ENCODE peak calls at places on chromosomes 3 and 15, in eight cellular contexts. A, E, Z, I, S, H, R and Q are unnamed samples.

GRCh38 chr3:117063910-117064309 is 354.3 kb downstream of the TUSC7 start:
- DNase-seq in A (peak; percentile 4), E (no peak), Z (no peak), I (no peak), S (no peak), H (no peak), R (peak; percentile 15), Q (no peak)

GRCh38 chr3:4802903-4803302 is 176.3 kb upstream of the BHLHE40 start:
- DNase-seq in A (no peak), E (no peak), Z (no peak), I (no peak), S (no peak), H (no peak), R (no peak), Q (no peak)

GRCh38 chr3:184604039-184604955 is 42.7 kb downstream of the EPHB3 start:
- DNase-seq in A (peak; percentile 24), E (peak; percentile 85), Z (no peak), I (no peak), S (peak; percentile 59), H (peak; percentile 82), R (no peak), Q (no peak)

GRCh38 chr3:63470745-63471144 is 181.7 kb upstream of the SNTN start:
- DNase-seq in A (no peak), E (no peak), Z (no peak), I (no peak), S (no peak), H (no peak), R (no peak), Q (no peak)

GRCh38 chr3:113698891-113699465 is 2.5 kb upstream of the USF3 start:
- DNase-seq in A (peak; percentile 35), E (peak; percentile 64), Z (no peak), I (no peak), S (peak; percentile 75), H (peak; percentile 14), R (no peak), Q (peak; percentile 66)

GRCh38 chr3:127135241-127136023 is 57.5 kb upstream of the PRR23E start:
- DNase-seq in A (peak; percentile 32), E (no peak), Z (no peak), I (no peak), S (peak; percentile 48), H (peak; percentile 55), R (no peak), Q (no peak)

GRCh38 chr3:178382388-178383061 is 153.7 kb upstream of the KCNMB2 start:
- DNase-seq in A (peak; percentile 85), E (no peak), Z (no peak), I (no peak), S (no peak), H (no peak), R (peak; percentile 78), Q (no peak)

GRCh38 chr3:85560088-85560790 is 601.5 kb downstream of the CADM2 start:
- DNase-seq in A (peak; percentile 72), E (no peak), Z (no peak), I (no peak), S (no peak), H (no peak), R (no peak), Q (no peak)

GRCh38 chr15:33055962-33056361 is 138.6 kb downstream of the FMN1 start:
- DNase-seq in A (no peak), E (no peak), Z (no peak), I (no peak), S (no peak), H (no peak), R (no peak), Q (no peak)

GRCh38 chr3:172836390-172836997 is 86.0 kb downstream of the ECT2 start:
- DNase-seq in A (peak; percentile 74), E (no peak), Z (peak; percentile 18), I (no peak), S (no peak), H (peak; percentile 41), R (no peak), Q (peak; percentile 45)

GRCh38 chr15:58568157-58568571 is 136.4 kb downstream of the LIPC start:
- DNase-seq in A (no peak), E (no peak), Z (no peak), I (no peak), S (no peak), H (no peak), R (no peak), Q (peak; percentile 74)

GRCh38 chr15:55990516-55990915 is 2.9 kb downstream of the NEDD4 start:
- DNase-seq in A (no peak), E (no peak), Z (no peak), I (no peak), S (no peak), H (no peak), R (no peak), Q (no peak)

GRCh38 chr3:197154-197855 is 742 bp downstream of the CHL1 start:
- DNase-seq in A (no peak), E (peak; percentile 66), Z (peak; percentile 7), I (no peak), S (peak; percentile 48), H (peak; percentile 78), R (no peak), Q (peak; percentile 19)

GRCh38 chr3:193391902-193392301 is 13.3 kb upstream of the ATP13A5 start:
- DNase-seq in A (no peak), E (no peak), Z (no peak), I (no peak), S (no peak), H (no peak), R (no peak), Q (no peak)

GRCh38 chr3:10515396-10515795 is 10.0 kb upstream of the ATP2B2 start:
- DNase-seq in A (no peak), E (no peak), Z (no peak), I (no peak), S (peak; percentile 15), H (no peak), R (no peak), Q (no peak)

GRCh38 chr3:10514407-10515069 is 9.2 kb upstream of the ATP2B2 start:
- DNase-seq in A (no peak), E (no peak), Z (no peak), I (no peak), S (peak; percentile 21), H (no peak), R (no peak), Q (no peak)

GRCh38 chr3:10517616-10518015 is 12.2 kb upstream of the ATP2B2 start:
- DNase-seq in A (no peak), E (peak; percentile 22), Z (no peak), I (no peak), S (peak; percentile 16), H (no peak), R (no peak), Q (no peak)

GRCh38 chr3:10516835-10517465 is 11.6 kb upstream of the ATP2B2 start:
- DNase-seq in A (no peak), E (peak; percentile 23), Z (no peak), I (no peak), S (peak; percentile 19), H (no peak), R (no peak), Q (no peak)

GRCh38 chr3:10515884-10516495 is 10.6 kb upstream of the ATP2B2 start:
- DNase-seq in A (no peak), E (peak; percentile 59), Z (no peak), I (no peak), S (peak; percentile 34), H (no peak), R (no peak), Q (no peak)
- TF ChIP-seq CTCF in A (no peak), E (peak; percentile 58), Z (no peak), I (no peak), S (no peak), H (no peak), R (no peak), Q (no peak)

GRCh38 chr3:183540501-183541234 is 14.8 kb downstream of the KLHL6 start:
- DNase-seq in A (no peak), E (no peak), Z (no peak), I (no peak), S (no peak), H (no peak), R (no peak), Q (no peak)

GRCh38 chr3:183542355-183542754 is 13.2 kb downstream of the KLHL6 start:
- DNase-seq in A (no peak), E (no peak), Z (no peak), I (no peak), S (no peak), H (no peak), R (no peak), Q (no peak)

GRCh38 chr3:183541738-183542137 is 13.8 kb downstream of the KLHL6 start:
- DNase-seq in A (no peak), E (no peak), Z (no peak), I (no peak), S (no peak), H (no peak), R (no peak), Q (no peak)

GRCh38 chr3:183539821-183540220 is 15.7 kb downstream of the KLHL6 start:
- DNase-seq in A (peak; percentile 18), E (no peak), Z (no peak), I (no peak), S (no peak), H (no peak), R (no peak), Q (no peak)

GRCh38 chr3:183541235-183541655 is 14.3 kb downstream of the KLHL6 start:
- DNase-seq in A (no peak), E (no peak), Z (no peak), I (no peak), S (no peak), H (no peak), R (no peak), Q (no peak)
- TF ChIP-seq CTCF in A (no peak), E (no peak), Z (no peak), I (no peak), S (no peak), H (no peak), R (no peak), Q (no peak)

DNA sequence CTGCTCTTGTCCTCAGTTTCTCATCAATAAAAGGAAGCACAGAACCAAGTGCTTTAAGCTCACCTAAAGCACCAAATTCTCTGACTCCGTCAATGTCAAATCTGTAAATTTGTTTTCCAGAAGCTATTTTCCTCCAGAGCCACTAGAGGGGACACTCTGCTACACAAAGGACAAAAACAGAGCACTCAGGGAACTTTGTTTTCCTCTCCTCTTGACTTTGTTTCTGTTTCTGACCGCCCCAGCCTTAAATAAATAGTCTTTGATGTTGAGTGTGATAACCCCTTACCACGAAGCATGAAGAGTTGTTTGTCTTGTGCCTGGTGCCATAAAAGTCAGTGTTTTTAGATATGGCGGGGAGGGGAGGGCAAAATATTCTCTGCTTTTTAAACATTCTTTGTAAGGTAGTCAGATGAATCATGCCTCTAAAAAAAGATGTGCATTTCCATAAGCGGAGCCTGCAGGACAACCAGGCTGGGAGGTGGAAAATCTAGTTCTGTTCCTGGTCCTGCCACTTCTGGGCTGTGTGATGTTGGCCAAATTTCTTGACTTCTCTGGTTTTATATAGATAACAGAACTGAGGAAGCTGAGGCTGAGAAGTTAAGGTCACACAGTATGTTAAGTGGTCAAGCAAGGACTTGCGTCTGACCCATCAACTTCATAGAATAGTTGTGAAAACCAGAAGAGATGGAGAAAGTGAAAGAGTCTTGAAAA is 7.3 kb upstream of the ZBTB38 start:
- DNase-seq in A (peak; percentile 91), E (no peak), Z (peak; percentile 86), I (no peak), S (no peak), H (no peak), R (no peak), Q (peak; percentile 42)
- TF ChIP-seq CTCF in A (peak; percentile 81), E (peak; percentile 81), Z (peak; percentile 92), I (peak; percentile 58), S (peak; percentile 83), H (peak; percentile 59), R (peak; percentile 73), Q (peak; percentile 67)

DNA sequence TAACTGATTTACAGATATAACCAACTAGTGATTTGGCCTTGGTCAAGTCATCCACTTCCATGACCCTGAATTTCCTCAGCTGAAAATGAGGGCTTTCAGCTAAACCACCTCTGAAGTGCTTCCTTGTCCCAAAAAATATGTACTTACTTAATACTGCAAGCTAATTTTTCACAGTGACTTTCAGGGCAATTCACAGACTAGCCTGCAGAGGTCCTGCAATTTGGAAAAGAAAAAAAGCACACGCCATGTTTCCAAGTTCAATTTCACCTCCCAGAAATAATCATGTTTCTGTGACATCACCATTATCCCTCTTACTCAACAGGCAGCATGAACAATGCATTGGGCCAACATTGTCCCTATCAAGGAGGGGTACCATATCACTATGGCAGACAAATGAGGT is 218.2 kb downstream of the SHOX2 start:
- DNase-seq in A (no peak), E (no peak), Z (no peak), I (no peak), S (no peak), H (no peak), R (no peak), Q (no peak)
- TF ChIP-seq CTCF in A (no peak), E (peak; percentile 39), Z (no peak), I (no peak), S (no peak), H (no peak), R (no peak), Q (no peak)